ENCODE peak calls at places on chromosomes 1 and 21, in ten cellular contexts. One of them, this sample, is unnamed.

GRCh38 chr1:158121604-158122254 is 59.0 kb upstream of the CD1D start:
- DNase-seq in mammary epithelial cell: peak
- DNase-seq in AG09319: no peak
- DNase-seq in stomach: no peak
- DNase-seq in lung: no peak
- DNase-seq in iPS-NIHi11: peak
- DNase-seq in fibroblast of mammary gland: peak
- DNase-seq in stimulated activated CD8-positive, alpha-beta memory T cell treated with anti-CD3 and anti-CD28 coated beads, Interleukin-12 subunit alpha, Interleukin-12 subunit beta, amount 100 ng/mL, for 4 hours: no peak
- DNase-seq in hepatic stellate cell: no peak
- DNase-seq in HFF-Myc: no peak
- DNase-seq in this sample: no peak

GRCh38 chr1:10401281-10401680 is 2.4 kb downstream of the PGD start:
- DNase-seq in fibroblast of mammary gland: no peak
- DNase-seq in iPS-NIHi11: no peak
- DNase-seq in stomach: no peak
- DNase-seq in stimulated activated CD8-positive, alpha-beta memory T cell treated with anti-CD3 and anti-CD28 coated beads, Interleukin-12 subunit alpha, Interleukin-12 subunit beta, amount 100 ng/mL, for 4 hours: no peak
- DNase-seq in HFF-Myc: no peak
- DNase-seq in AG09319: no peak
- DNase-seq in lung: no peak
- DNase-seq in hepatic stellate cell: peak
- DNase-seq in mammary epithelial cell: no peak
- DNase-seq in this sample: no peak

GRCh38 chr1:22206551-22207125 is 63.7 kb upstream of the WNT4 start:
- DNase-seq in mammary epithelial cell: no peak
- DNase-seq in lung: no peak
- DNase-seq in HFF-Myc: no peak
- DNase-seq in fibroblast of mammary gland: no peak
- DNase-seq in AG09319: no peak
- DNase-seq in stomach: no peak
- DNase-seq in iPS-NIHi11: no peak
- DNase-seq in hepatic stellate cell: no peak
- DNase-seq in stimulated activated CD8-positive, alpha-beta memory T cell treated with anti-CD3 and anti-CD28 coated beads, Interleukin-12 subunit alpha, Interleukin-12 subunit beta, amount 100 ng/mL, for 4 hours: no peak
- DNase-seq in this sample: no peak

GRCh38 chr1:192579319-192579738 is 3.8 kb downstream of the RGS1 start:
- DNase-seq in HFF-Myc: no peak
- DNase-seq in stomach: no peak
- DNase-seq in iPS-NIHi11: no peak
- DNase-seq in mammary epithelial cell: peak
- DNase-seq in AG09319: no peak
- DNase-seq in lung: no peak
- DNase-seq in fibroblast of mammary gland: peak
- DNase-seq in hepatic stellate cell: no peak
- DNase-seq in stimulated activated CD8-positive, alpha-beta memory T cell treated with anti-CD3 and anti-CD28 coated beads, Interleukin-12 subunit alpha, Interleukin-12 subunit beta, amount 100 ng/mL, for 4 hours: no peak
- DNase-seq in this sample: no peak

GRCh38 chr1:59323879-59324278 is 27.0 kb downstream of the FGGY start:
- DNase-seq in stimulated activated CD8-positive, alpha-beta memory T cell treated with anti-CD3 and anti-CD28 coated beads, Interleukin-12 subunit alpha, Interleukin-12 subunit beta, amount 100 ng/mL, for 4 hours: no peak
- DNase-seq in mammary epithelial cell: no peak
- DNase-seq in iPS-NIHi11: no peak
- DNase-seq in HFF-Myc: no peak
- DNase-seq in hepatic stellate cell: peak
- DNase-seq in AG09319: no peak
- DNase-seq in fibroblast of mammary gland: no peak
- DNase-seq in stomach: no peak
- DNase-seq in lung: no peak
- DNase-seq in this sample: no peak

GRCh38 chr1:57138432-57139078 is 172.7 kb upstream of the C8B start:
- DNase-seq in iPS-NIHi11: no peak
- DNase-seq in lung: no peak
- DNase-seq in HFF-Myc: no peak
- DNase-seq in fibroblast of mammary gland: no peak
- DNase-seq in AG09319: no peak
- DNase-seq in stomach: no peak
- DNase-seq in stimulated activated CD8-positive, alpha-beta memory T cell treated with anti-CD3 and anti-CD28 coated beads, Interleukin-12 subunit alpha, Interleukin-12 subunit beta, amount 100 ng/mL, for 4 hours: no peak
- DNase-seq in hepatic stellate cell: no peak
- DNase-seq in mammary epithelial cell: no peak
- DNase-seq in this sample: no peak

GRCh38 chr1:101588677-101589076 is 351.9 kb downstream of the S1PR1 start:
- DNase-seq in mammary epithelial cell: no peak
- DNase-seq in iPS-NIHi11: no peak
- DNase-seq in stomach: no peak
- DNase-seq in hepatic stellate cell: no peak
- DNase-seq in HFF-Myc: no peak
- DNase-seq in stimulated activated CD8-positive, alpha-beta memory T cell treated with anti-CD3 and anti-CD28 coated beads, Interleukin-12 subunit alpha, Interleukin-12 subunit beta, amount 100 ng/mL, for 4 hours: no peak
- DNase-seq in lung: no peak
- DNase-seq in AG09319: no peak
- DNase-seq in fibroblast of mammary gland: no peak
- DNase-seq in this sample: no peak

GRCh38 chr1:175317309-175317708 is 124.7 kb upstream of the KIAA0040 start:
- DNase-seq in HFF-Myc: no peak
- DNase-seq in lung: no peak
- DNase-seq in mammary epithelial cell: no peak
- DNase-seq in AG09319: no peak
- DNase-seq in hepatic stellate cell: no peak
- DNase-seq in iPS-NIHi11: peak
- DNase-seq in fibroblast of mammary gland: peak
- DNase-seq in stimulated activated CD8-positive, alpha-beta memory T cell treated with anti-CD3 and anti-CD28 coated beads, Interleukin-12 subunit alpha, Interleukin-12 subunit beta, amount 100 ng/mL, for 4 hours: no peak
- DNase-seq in stomach: no peak
- DNase-seq in this sample: peak

GRCh38 chr21:25934130-25934529 is 199.4 kb downstream of the GABPA start:
- DNase-seq in iPS-NIHi11: no peak
- DNase-seq in HFF-Myc: no peak
- DNase-seq in stimulated activated CD8-positive, alpha-beta memory T cell treated with anti-CD3 and anti-CD28 coated beads, Interleukin-12 subunit alpha, Interleukin-12 subunit beta, amount 100 ng/mL, for 4 hours: no peak
- DNase-seq in hepatic stellate cell: no peak
- DNase-seq in stomach: peak
- DNase-seq in lung: no peak
- DNase-seq in AG09319: no peak
- DNase-seq in mammary epithelial cell: no peak
- DNase-seq in fibroblast of mammary gland: no peak
- DNase-seq in this sample: no peak

GRCh38 chr1:193974286-193974798 is 787.9 kb upstream of the B3GALT2 start:
- DNase-seq in mammary epithelial cell: no peak
- DNase-seq in stimulated activated CD8-positive, alpha-beta memory T cell treated with anti-CD3 and anti-CD28 coated beads, Interleukin-12 subunit alpha, Interleukin-12 subunit beta, amount 100 ng/mL, for 4 hours: no peak
- DNase-seq in HFF-Myc: no peak
- DNase-seq in stomach: no peak
- DNase-seq in hepatic stellate cell: no peak
- DNase-seq in fibroblast of mammary gland: no peak
- DNase-seq in iPS-NIHi11: no peak
- DNase-seq in AG09319: no peak
- DNase-seq in lung: no peak
- DNase-seq in this sample: no peak

GRCh38 chr1:227192163-227192562 is 126.1 kb downstream of the CDC42BPA start:
- DNase-seq in iPS-NIHi11: peak
- DNase-seq in hepatic stellate cell: peak
- DNase-seq in mammary epithelial cell: peak
- DNase-seq in stomach: peak
- DNase-seq in fibroblast of mammary gland: peak
- DNase-seq in stimulated activated CD8-positive, alpha-beta memory T cell treated with anti-CD3 and anti-CD28 coated beads, Interleukin-12 subunit alpha, Interleukin-12 subunit beta, amount 100 ng/mL, for 4 hours: no peak
- DNase-seq in AG09319: peak
- DNase-seq in lung: peak
- DNase-seq in HFF-Myc: peak
- DNase-seq in this sample: no peak

GRCh38 chr1:68916227-68916853 is 419.5 kb upstream of the DEPDC1 start:
- DNase-seq in AG09319: peak
- DNase-seq in iPS-NIHi11: peak
- DNase-seq in HFF-Myc: no peak
- DNase-seq in stomach: peak
- DNase-seq in mammary epithelial cell: peak
- DNase-seq in fibroblast of mammary gland: peak
- DNase-seq in hepatic stellate cell: no peak
- DNase-seq in lung: no peak
- DNase-seq in stimulated activated CD8-positive, alpha-beta memory T cell treated with anti-CD3 and anti-CD28 coated beads, Interleukin-12 subunit alpha, Interleukin-12 subunit beta, amount 100 ng/mL, for 4 hours: no peak
- DNase-seq in this sample: no peak

GRCh38 chr1:10703702-10704101 is 92.7 kb downstream of the CASZ1 start:
- DNase-seq in hepatic stellate cell: no peak
- DNase-seq in stomach: no peak
- DNase-seq in mammary epithelial cell: no peak
- DNase-seq in iPS-NIHi11: no peak
- DNase-seq in fibroblast of mammary gland: no peak
- DNase-seq in HFF-Myc: no peak
- DNase-seq in AG09319: no peak
- DNase-seq in stimulated activated CD8-positive, alpha-beta memory T cell treated with anti-CD3 and anti-CD28 coated beads, Interleukin-12 subunit alpha, Interleukin-12 subunit beta, amount 100 ng/mL, for 4 hours: no peak
- DNase-seq in lung: no peak
- DNase-seq in this sample: no peak

GRCh38 chr1:168535536-168535935 is 8.3 kb downstream of the XCL2 start:
- DNase-seq in stimulated activated CD8-positive, alpha-beta memory T cell treated with anti-CD3 and anti-CD28 coated beads, Interleukin-12 subunit alpha, Interleukin-12 subunit beta, amount 100 ng/mL, for 4 hours: no peak
- DNase-seq in lung: no peak
- DNase-seq in AG09319: no peak
- DNase-seq in mammary epithelial cell: no peak
- DNase-seq in hepatic stellate cell: no peak
- DNase-seq in HFF-Myc: no peak
- DNase-seq in fibroblast of mammary gland: no peak
- DNase-seq in stomach: no peak
- DNase-seq in iPS-NIHi11: no peak
- DNase-seq in this sample: no peak

GRCh38 chr21:40531421-40531820 is 315.5 kb downstream of the DSCAM start:
- DNase-seq in stomach: no peak
- DNase-seq in fibroblast of mammary gland: no peak
- DNase-seq in mammary epithelial cell: no peak
- DNase-seq in iPS-NIHi11: no peak
- DNase-seq in HFF-Myc: no peak
- DNase-seq in lung: no peak
- DNase-seq in hepatic stellate cell: no peak
- DNase-seq in stimulated activated CD8-positive, alpha-beta memory T cell treated with anti-CD3 and anti-CD28 coated beads, Interleukin-12 subunit alpha, Interleukin-12 subunit beta, amount 100 ng/mL, for 4 hours: no peak
- DNase-seq in AG09319: no peak
- DNase-seq in this sample: peak

GRCh38 chr1:48817505-48818114 is 40.9 kb upstream of the BEND5 start:
- DNase-seq in stimulated activated CD8-positive, alpha-beta memory T cell treated with anti-CD3 and anti-CD28 coated beads, Interleukin-12 subunit alpha, Interleukin-12 subunit beta, amount 100 ng/mL, for 4 hours: no peak
- DNase-seq in HFF-Myc: peak
- DNase-seq in iPS-NIHi11: peak
- DNase-seq in AG09319: peak
- DNase-seq in stomach: peak
- DNase-seq in hepatic stellate cell: no peak
- DNase-seq in lung: peak
- DNase-seq in fibroblast of mammary gland: peak
- DNase-seq in mammary epithelial cell: peak
- DNase-seq in this sample: peak

GRCh38 chr1:62391369-62391971 is 45.4 kb upstream of the USP1 start:
- DNase-seq in iPS-NIHi11: peak
- DNase-seq in HFF-Myc: no peak
- DNase-seq in mammary epithelial cell: no peak
- DNase-seq in AG09319: no peak
- DNase-seq in stomach: no peak
- DNase-seq in stimulated activated CD8-positive, alpha-beta memory T cell treated with anti-CD3 and anti-CD28 coated beads, Interleukin-12 subunit alpha, Interleukin-12 subunit beta, amount 100 ng/mL, for 4 hours: no peak
- DNase-seq in lung: no peak
- DNase-seq in fibroblast of mammary gland: peak
- DNase-seq in hepatic stellate cell: no peak
- DNase-seq in this sample: peak

GRCh38 chr1:195981448-195982139 is 626.6 kb downstream of the KCNT2 start:
- DNase-seq in mammary epithelial cell: peak
- DNase-seq in AG09319: no peak
- DNase-seq in fibroblast of mammary gland: peak
- DNase-seq in iPS-NIHi11: no peak
- DNase-seq in stimulated activated CD8-positive, alpha-beta memory T cell treated with anti-CD3 and anti-CD28 coated beads, Interleukin-12 subunit alpha, Interleukin-12 subunit beta, amount 100 ng/mL, for 4 hours: no peak
- DNase-seq in HFF-Myc: no peak
- DNase-seq in stomach: no peak
- DNase-seq in lung: no peak
- DNase-seq in hepatic stellate cell: no peak
- DNase-seq in this sample: no peak

GRCh38 chr1:66043186-66043585 is 250.5 kb downstream of the PDE4B start:
- DNase-seq in stomach: no peak
- DNase-seq in lung: no peak
- DNase-seq in mammary epithelial cell: no peak
- DNase-seq in stimulated activated CD8-positive, alpha-beta memory T cell treated with anti-CD3 and anti-CD28 coated beads, Interleukin-12 subunit alpha, Interleukin-12 subunit beta, amount 100 ng/mL, for 4 hours: no peak
- DNase-seq in HFF-Myc: no peak
- DNase-seq in iPS-NIHi11: no peak
- DNase-seq in hepatic stellate cell: no peak
- DNase-seq in fibroblast of mammary gland: no peak
- DNase-seq in AG09319: no peak
- DNase-seq in this sample: no peak

GRCh38 chr1:108829498-108829916 is 27.4 kb downstream of the AKNAD1 start:
- DNase-seq in AG09319: no peak
- DNase-seq in HFF-Myc: peak
- DNase-seq in lung: peak
- DNase-seq in iPS-NIHi11: no peak
- DNase-seq in stomach: no peak
- DNase-seq in hepatic stellate cell: peak
- DNase-seq in stimulated activated CD8-positive, alpha-beta memory T cell treated with anti-CD3 and anti-CD28 coated beads, Interleukin-12 subunit alpha, Interleukin-12 subunit beta, amount 100 ng/mL, for 4 hours: no peak
- DNase-seq in fibroblast of mammary gland: peak
- DNase-seq in mammary epithelial cell: peak
- DNase-seq in this sample: no peak